ENCODE peak calls at places on chromosome 20, in ten cellular contexts. One of them, this sample, is unnamed.

GRCh38 chr20:62929051-62929538 is 2.8 kb upstream of the DIDO1 start:
- DNase-seq in endothelial cell of umbilical vein: peak
- DNase-seq in dorsolateral prefrontal cortex: no peak
- DNase-seq in endothelial cell: peak
- DNase-seq in cardiac fibroblast: peak
- DNase-seq in chondrocyte: no peak
- DNase-seq in hepatocyte: peak
- DNase-seq in tibial nerve: peak
- DNase-seq in AG09319: no peak
- DNase-seq in coronary artery: peak
- DNase-seq in this sample: no peak

GRCh38 chr20:38870733-38871559 is 55.3 kb upstream of the FAM83D start:
- DNase-seq in endothelial cell of umbilical vein: peak
- DNase-seq in dorsolateral prefrontal cortex: no peak
- DNase-seq in endothelial cell: no peak
- DNase-seq in cardiac fibroblast: peak
- DNase-seq in chondrocyte: no peak
- DNase-seq in hepatocyte: peak
- DNase-seq in tibial nerve: no peak
- DNase-seq in AG09319: no peak
- DNase-seq in coronary artery: no peak
- DNase-seq in this sample: no peak

GRCh38 chr20:38110525-38111178 is 54.4 kb downstream of the TGM2 start:
- DNase-seq in endothelial cell of umbilical vein: no peak
- DNase-seq in dorsolateral prefrontal cortex: no peak
- DNase-seq in endothelial cell: no peak
- DNase-seq in cardiac fibroblast: no peak
- DNase-seq in chondrocyte: no peak
- DNase-seq in hepatocyte: no peak
- DNase-seq in tibial nerve: no peak
- DNase-seq in AG09319: no peak
- DNase-seq in coronary artery: no peak
- DNase-seq in this sample: no peak

GRCh38 chr20:19850190-19850533 is 92.1 kb downstream of the RIN2 start:
- DNase-seq in endothelial cell of umbilical vein: no peak
- DNase-seq in dorsolateral prefrontal cortex: no peak
- DNase-seq in endothelial cell: no peak
- DNase-seq in cardiac fibroblast: no peak
- DNase-seq in chondrocyte: no peak
- DNase-seq in hepatocyte: peak
- DNase-seq in tibial nerve: no peak
- DNase-seq in AG09319: no peak
- DNase-seq in coronary artery: no peak
- DNase-seq in this sample: no peak

GRCh38 chr20:3687655-3688054 is 5.8 kb upstream of the ADAM33 start:
- DNase-seq in endothelial cell of umbilical vein: peak
- DNase-seq in dorsolateral prefrontal cortex: no peak
- DNase-seq in endothelial cell: no peak
- DNase-seq in cardiac fibroblast: peak
- DNase-seq in chondrocyte: no peak
- DNase-seq in hepatocyte: no peak
- DNase-seq in tibial nerve: no peak
- DNase-seq in AG09319: no peak
- DNase-seq in coronary artery: no peak
- DNase-seq in this sample: no peak

GRCh38 chr20:62171245-62171644 is 11.6 kb upstream of the MTG2 start:
- DNase-seq in endothelial cell of umbilical vein: peak
- DNase-seq in dorsolateral prefrontal cortex: no peak
- DNase-seq in endothelial cell: no peak
- DNase-seq in cardiac fibroblast: no peak
- DNase-seq in chondrocyte: peak
- DNase-seq in hepatocyte: no peak
- DNase-seq in tibial nerve: no peak
- DNase-seq in AG09319: no peak
- DNase-seq in coronary artery: no peak
- DNase-seq in this sample: no peak

GRCh38 chr20:7775072-7775471 is 165.2 kb downstream of the HAO1 start:
- DNase-seq in endothelial cell of umbilical vein: no peak
- DNase-seq in dorsolateral prefrontal cortex: no peak
- DNase-seq in endothelial cell: no peak
- DNase-seq in cardiac fibroblast: peak
- DNase-seq in chondrocyte: no peak
- DNase-seq in hepatocyte: no peak
- DNase-seq in tibial nerve: no peak
- DNase-seq in AG09319: peak
- DNase-seq in coronary artery: no peak
- DNase-seq in this sample: no peak

GRCh38 chr20:43794326-43794725 is 67.5 kb upstream of the GTSF1L start:
- DNase-seq in endothelial cell of umbilical vein: no peak
- DNase-seq in dorsolateral prefrontal cortex: no peak
- DNase-seq in endothelial cell: no peak
- DNase-seq in cardiac fibroblast: no peak
- DNase-seq in chondrocyte: no peak
- DNase-seq in hepatocyte: no peak
- DNase-seq in tibial nerve: no peak
- DNase-seq in AG09319: no peak
- DNase-seq in coronary artery: no peak
- DNase-seq in this sample: no peak

GRCh38 chr20:59403261-59403961 is 103.0 kb downstream of the EDN3 start:
- DNase-seq in endothelial cell of umbilical vein: peak
- DNase-seq in dorsolateral prefrontal cortex: peak
- DNase-seq in endothelial cell: peak
- DNase-seq in cardiac fibroblast: no peak
- DNase-seq in chondrocyte: peak
- DNase-seq in hepatocyte: peak
- DNase-seq in tibial nerve: no peak
- DNase-seq in AG09319: no peak
- DNase-seq in coronary artery: no peak
- DNase-seq in this sample: no peak

GRCh38 chr20:61956396-61957342 is 109.0 kb downstream of the TAF4 start:
- DNase-seq in endothelial cell of umbilical vein: no peak
- DNase-seq in dorsolateral prefrontal cortex: no peak
- DNase-seq in endothelial cell: peak
- DNase-seq in cardiac fibroblast: peak
- DNase-seq in chondrocyte: no peak
- DNase-seq in hepatocyte: no peak
- DNase-seq in tibial nerve: no peak
- DNase-seq in AG09319: no peak
- DNase-seq in coronary artery: no peak
- DNase-seq in this sample: no peak

GRCh38 chr20:63009988-63010769 is 3.4 kb upstream of the BHLHE23 start:
- DNase-seq in endothelial cell of umbilical vein: peak
- DNase-seq in dorsolateral prefrontal cortex: no peak
- DNase-seq in endothelial cell: no peak
- DNase-seq in cardiac fibroblast: peak
- DNase-seq in chondrocyte: no peak
- DNase-seq in hepatocyte: no peak
- DNase-seq in tibial nerve: no peak
- DNase-seq in AG09319: no peak
- DNase-seq in coronary artery: no peak
- DNase-seq in this sample: no peak

GRCh38 chr20:22794200-22794599 is 209.8 kb upstream of the FOXA2 start:
- DNase-seq in endothelial cell of umbilical vein: peak
- DNase-seq in dorsolateral prefrontal cortex: no peak
- DNase-seq in endothelial cell: no peak
- DNase-seq in cardiac fibroblast: peak
- DNase-seq in chondrocyte: no peak
- DNase-seq in hepatocyte: peak
- DNase-seq in tibial nerve: no peak
- DNase-seq in AG09319: no peak
- DNase-seq in coronary artery: no peak
- DNase-seq in this sample: no peak

DNA sequence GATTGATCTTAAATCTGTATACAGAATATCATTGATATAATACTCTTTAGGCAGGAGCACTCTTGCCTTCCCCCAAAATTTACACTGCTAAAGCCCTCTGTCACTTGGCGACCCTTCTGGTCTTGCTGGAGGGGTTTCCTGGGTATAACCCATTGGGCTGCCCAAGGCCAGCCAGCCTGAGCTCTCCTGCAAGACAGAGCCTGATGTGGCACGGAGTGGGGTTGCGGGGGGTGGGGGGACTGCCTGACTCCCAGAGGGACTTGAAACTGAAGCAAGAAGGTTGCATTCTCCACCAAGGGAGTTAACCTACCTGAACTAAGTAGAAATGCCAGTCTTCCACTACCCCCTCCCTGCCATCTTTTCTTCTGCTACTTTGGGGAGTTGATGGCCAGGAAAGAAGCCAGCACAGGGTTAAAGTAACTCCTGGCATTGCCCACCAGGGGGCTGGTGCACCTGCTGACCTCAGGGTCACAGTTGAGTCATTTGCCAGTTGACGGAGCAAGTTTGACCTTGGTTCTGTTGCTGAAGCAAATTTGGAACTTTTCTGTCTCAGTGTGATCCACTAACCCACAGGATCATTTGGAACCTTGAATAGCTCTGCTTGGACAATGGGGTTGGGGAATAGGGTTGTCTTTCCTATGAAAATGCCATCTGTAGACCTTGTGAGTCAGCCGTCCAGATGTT is 79.4 kb downstream of the ASXL1 start:
- DNase-seq in endothelial cell of umbilical vein: no peak
- DNase-seq in dorsolateral prefrontal cortex: no peak
- DNase-seq in endothelial cell: no peak
- DNase-seq in cardiac fibroblast: no peak
- DNase-seq in chondrocyte: no peak
- DNase-seq in hepatocyte: peak
- DNase-seq in tibial nerve: no peak
- DNase-seq in AG09319: no peak
- DNase-seq in coronary artery: no peak
- DNase-seq in this sample: no peak
- TF ChIP-seq CTCF in endothelial cell of umbilical vein: peak
- TF ChIP-seq CTCF in dorsolateral prefrontal cortex: no peak
- TF ChIP-seq CTCF in endothelial cell: peak
- TF ChIP-seq CTCF in cardiac fibroblast: peak
- TF ChIP-seq CTCF in chondrocyte: peak
- TF ChIP-seq CTCF in hepatocyte: peak
- TF ChIP-seq CTCF in tibial nerve: no peak
- TF ChIP-seq CTCF in AG09319: peak
- TF ChIP-seq CTCF in coronary artery: no peak
- TF ChIP-seq CTCF in this sample: no peak

DNA sequence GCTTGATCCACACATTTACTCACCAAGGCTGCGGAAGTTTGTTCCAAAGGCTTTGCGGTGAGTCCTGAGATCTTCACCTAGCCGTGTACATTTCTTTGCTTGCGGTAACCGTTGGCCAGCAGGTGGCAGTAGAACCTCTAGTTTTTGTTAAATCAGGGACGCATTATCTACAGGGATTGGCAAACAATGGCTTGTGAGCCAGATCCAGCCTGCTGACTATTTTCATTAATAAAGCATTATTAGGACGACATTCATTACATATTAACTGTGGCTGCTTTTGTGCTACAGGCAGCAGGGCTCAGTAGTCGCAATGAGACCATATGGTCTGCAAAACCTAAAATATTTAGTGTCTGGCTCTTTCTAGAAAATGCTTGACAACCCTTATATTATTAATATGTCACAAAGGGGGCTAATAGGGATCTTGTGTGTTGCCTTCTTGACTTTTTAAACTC is 174.1 kb downstream of the DOK5 start:
- DNase-seq in endothelial cell of umbilical vein: peak
- DNase-seq in dorsolateral prefrontal cortex: peak
- DNase-seq in endothelial cell: peak
- DNase-seq in cardiac fibroblast: peak
- DNase-seq in chondrocyte: no peak
- DNase-seq in hepatocyte: peak
- DNase-seq in tibial nerve: peak
- DNase-seq in AG09319: peak
- DNase-seq in coronary artery: no peak
- DNase-seq in this sample: no peak
- TF ChIP-seq CTCF in endothelial cell of umbilical vein: peak
- TF ChIP-seq CTCF in dorsolateral prefrontal cortex: peak
- TF ChIP-seq CTCF in endothelial cell: peak
- TF ChIP-seq CTCF in cardiac fibroblast: peak
- TF ChIP-seq CTCF in chondrocyte: peak
- TF ChIP-seq CTCF in hepatocyte: peak
- TF ChIP-seq CTCF in tibial nerve: peak
- TF ChIP-seq CTCF in AG09319: peak
- TF ChIP-seq CTCF in coronary artery: peak
- TF ChIP-seq CTCF in this sample: peak

GRCh38 chr20:16444056-16444777 is 129.0 kb downstream of the KIF16B start:
- DNase-seq in endothelial cell of umbilical vein: no peak
- DNase-seq in dorsolateral prefrontal cortex: no peak
- DNase-seq in endothelial cell: no peak
- DNase-seq in cardiac fibroblast: peak
- DNase-seq in chondrocyte: no peak
- DNase-seq in hepatocyte: no peak
- DNase-seq in tibial nerve: no peak
- DNase-seq in AG09319: peak
- DNase-seq in coronary artery: no peak
- DNase-seq in this sample: no peak

GRCh38 chr20:16441526-16442164 is 131.6 kb downstream of the KIF16B start:
- DNase-seq in endothelial cell of umbilical vein: no peak
- DNase-seq in dorsolateral prefrontal cortex: no peak
- DNase-seq in endothelial cell: no peak
- DNase-seq in cardiac fibroblast: no peak
- DNase-seq in chondrocyte: no peak
- DNase-seq in hepatocyte: no peak
- DNase-seq in tibial nerve: no peak
- DNase-seq in AG09319: no peak
- DNase-seq in coronary artery: no peak
- DNase-seq in this sample: no peak

GRCh38 chr20:16446246-16446645 is 127.0 kb downstream of the KIF16B start:
- DNase-seq in endothelial cell of umbilical vein: no peak
- DNase-seq in dorsolateral prefrontal cortex: no peak
- DNase-seq in endothelial cell: no peak
- DNase-seq in cardiac fibroblast: no peak
- DNase-seq in chondrocyte: no peak
- DNase-seq in hepatocyte: no peak
- DNase-seq in tibial nerve: no peak
- DNase-seq in AG09319: no peak
- DNase-seq in coronary artery: no peak
- DNase-seq in this sample: no peak

DNA sequence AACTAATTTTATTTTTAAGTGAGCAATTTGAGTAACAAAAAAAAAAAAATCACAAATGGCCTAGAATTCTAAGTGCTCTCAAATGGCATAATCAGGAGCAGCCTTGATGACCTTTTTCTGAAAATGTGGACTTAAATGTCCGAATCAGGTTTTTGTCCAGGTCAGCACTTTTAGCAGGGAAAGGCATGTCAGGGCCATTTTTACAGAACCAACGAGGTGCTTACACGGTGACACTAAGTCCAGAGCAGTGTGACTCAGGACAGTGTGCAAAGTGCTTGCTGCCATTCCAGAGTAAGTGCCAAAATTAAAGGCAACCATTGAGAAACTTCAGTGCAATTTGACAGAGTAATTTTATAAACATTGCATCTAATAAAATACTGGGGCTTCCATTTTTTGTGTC is 127.8 kb downstream of the KIF16B start:
- DNase-seq in endothelial cell of umbilical vein: no peak
- DNase-seq in dorsolateral prefrontal cortex: no peak
- DNase-seq in endothelial cell: no peak
- DNase-seq in cardiac fibroblast: no peak
- DNase-seq in chondrocyte: no peak
- DNase-seq in hepatocyte: no peak
- DNase-seq in tibial nerve: no peak
- DNase-seq in AG09319: no peak
- DNase-seq in coronary artery: no peak
- DNase-seq in this sample: no peak
- TF ChIP-seq CTCF in endothelial cell of umbilical vein: no peak
- TF ChIP-seq CTCF in dorsolateral prefrontal cortex: no peak
- TF ChIP-seq CTCF in endothelial cell: no peak
- TF ChIP-seq CTCF in cardiac fibroblast: no peak
- TF ChIP-seq CTCF in chondrocyte: no peak
- TF ChIP-seq CTCF in hepatocyte: no peak
- TF ChIP-seq CTCF in tibial nerve: no peak
- TF ChIP-seq CTCF in AG09319: no peak
- TF ChIP-seq CTCF in coronary artery: no peak
- TF ChIP-seq CTCF in this sample: no peak

GRCh38 chr20:51326241-51326819 is 216.2 kb downstream of the NFATC2 start:
- DNase-seq in endothelial cell of umbilical vein: peak
- DNase-seq in dorsolateral prefrontal cortex: peak
- DNase-seq in endothelial cell: peak
- DNase-seq in cardiac fibroblast: peak
- DNase-seq in chondrocyte: no peak
- DNase-seq in hepatocyte: peak
- DNase-seq in tibial nerve: no peak
- DNase-seq in AG09319: no peak
- DNase-seq in coronary artery: no peak
- DNase-seq in this sample: no peak
- TF ChIP-seq CTCF in endothelial cell of umbilical vein: peak
- TF ChIP-seq CTCF in dorsolateral prefrontal cortex: no peak
- TF ChIP-seq CTCF in endothelial cell: peak
- TF ChIP-seq CTCF in cardiac fibroblast: peak
- TF ChIP-seq CTCF in chondrocyte: peak
- TF ChIP-seq CTCF in hepatocyte: peak
- TF ChIP-seq CTCF in tibial nerve: peak
- TF ChIP-seq CTCF in AG09319: peak
- TF ChIP-seq CTCF in coronary artery: no peak
- TF ChIP-seq CTCF in this sample: peak

This sample was measured in CD14-positive monocyte.